ENCODE peak calls at places on chromosomes 7 and 10, in five cellular contexts. One of them, this sample, is unnamed.
A peak's percentile ranks its signal among the peaks of the same experiment; 100 is the strongest.

GRCh38 chr10:72275351-72276012 is 1.8 kb downstream of the DDIT4 start:
- DNase-seq in A549: no peak
- DNase-seq in tibial nerve: no peak
- DNase-seq in tibial artery: no peak
- DNase-seq in astrocyte of the cerebellum: no peak
- DNase-seq in this sample: no peak

GRCh38 chr10:35607475-35608316 is 2.6 kb downstream of the GJD4 start:
- DNase-seq in A549: no peak
- DNase-seq in tibial nerve: no peak
- DNase-seq in tibial artery: no peak
- DNase-seq in astrocyte of the cerebellum: no peak
- DNase-seq in this sample: no peak

GRCh38 chr7:12069757-12070156 is 141.3 kb upstream of the TMEM106B start:
- DNase-seq in A549: no peak
- DNase-seq in tibial nerve: no peak
- DNase-seq in tibial artery: no peak
- DNase-seq in astrocyte of the cerebellum: no peak
- DNase-seq in this sample: no peak

GRCh38 chr7:110767550-110768137 is 323.3 kb upstream of the LRRN3 start:
- DNase-seq in A549: no peak
- DNase-seq in tibial nerve: no peak
- DNase-seq in tibial artery: no peak
- DNase-seq in astrocyte of the cerebellum: no peak
- DNase-seq in this sample: no peak

GRCh38 chr7:89994483-89994882 is 159.8 kb upstream of the STEAP1 start:
- DNase-seq in A549: no peak
- DNase-seq in tibial nerve: no peak
- DNase-seq in tibial artery: no peak
- DNase-seq in astrocyte of the cerebellum: no peak
- DNase-seq in this sample: no peak

GRCh38 chr10:13987472-13987871 is 343.3 kb downstream of the FRMD4A start:
- DNase-seq in A549: no peak
- DNase-seq in tibial nerve: no peak
- DNase-seq in tibial artery: no peak
- DNase-seq in astrocyte of the cerebellum: peak; percentile 88
- DNase-seq in this sample: peak; percentile 29

GRCh38 chr7:33444501-33444900 is 315.1 kb downstream of the BBS9 start:
- DNase-seq in A549: no peak
- DNase-seq in tibial nerve: peak; percentile 89
- DNase-seq in tibial artery: peak; percentile 54
- DNase-seq in astrocyte of the cerebellum: no peak
- DNase-seq in this sample: no peak

GRCh38 chr7:142470336-142470830 is 212.5 kb upstream of the PRSS58 start:
- DNase-seq in A549: no peak
- DNase-seq in tibial nerve: no peak
- DNase-seq in tibial artery: no peak
- DNase-seq in astrocyte of the cerebellum: no peak
- DNase-seq in this sample: no peak

GRCh38 chr10:112783653-112784426 is 166.2 kb upstream of the TCF7L2 start:
- DNase-seq in A549: no peak
- DNase-seq in tibial nerve: no peak
- DNase-seq in tibial artery: no peak
- DNase-seq in astrocyte of the cerebellum: no peak
- DNase-seq in this sample: no peak

GRCh38 chr7:81659697-81660395 is 110.0 kb downstream of the HGF start:
- DNase-seq in A549: no peak
- DNase-seq in tibial nerve: no peak
- DNase-seq in tibial artery: no peak
- DNase-seq in astrocyte of the cerebellum: no peak
- DNase-seq in this sample: no peak

GRCh38 chr10:49741108-49741995 is 20.8 kb downstream of the OGDHL start:
- DNase-seq in A549: no peak
- DNase-seq in tibial nerve: no peak
- DNase-seq in tibial artery: no peak
- DNase-seq in astrocyte of the cerebellum: no peak
- DNase-seq in this sample: no peak

GRCh38 chr7:155192961-155193640 is 104.6 kb upstream of the INSIG1 start:
- DNase-seq in A549: no peak
- DNase-seq in tibial nerve: no peak
- DNase-seq in tibial artery: no peak
- DNase-seq in astrocyte of the cerebellum: no peak
- DNase-seq in this sample: no peak

GRCh38 chr7:128869138-128869943 is 6.7 kb downstream of the ATP6V1F start:
- DNase-seq in A549: no peak
- DNase-seq in tibial nerve: no peak
- DNase-seq in tibial artery: no peak
- DNase-seq in astrocyte of the cerebellum: no peak
- DNase-seq in this sample: no peak

GRCh38 chr7:130491841-130492518 is at the start of gene MEST:
- DNase-seq in A549: no peak
- DNase-seq in tibial nerve: no peak
- DNase-seq in tibial artery: no peak
- DNase-seq in astrocyte of the cerebellum: no peak
- DNase-seq in this sample: no peak

GRCh38 chr7:28629216-28629848 is 217.0 kb downstream of the CREB5 start:
- DNase-seq in A549: no peak
- DNase-seq in tibial nerve: no peak
- DNase-seq in tibial artery: no peak
- DNase-seq in astrocyte of the cerebellum: no peak
- DNase-seq in this sample: no peak

GRCh38 chr7:90988996-90989765 is 275.1 kb upstream of the FZD1 start:
- DNase-seq in A549: no peak
- DNase-seq in tibial nerve: no peak
- DNase-seq in tibial artery: no peak
- DNase-seq in astrocyte of the cerebellum: no peak
- DNase-seq in this sample: no peak

GRCh38 chr7:42175834-42176745 is 60.9 kb downstream of the GLI3 start:
- DNase-seq in A549: no peak
- DNase-seq in tibial nerve: no peak
- DNase-seq in tibial artery: no peak
- DNase-seq in astrocyte of the cerebellum: no peak
- DNase-seq in this sample: no peak

GRCh38 chr7:67713651-67714050 is 717.0 kb downstream of the TYW1 start:
- DNase-seq in A549: no peak
- DNase-seq in tibial nerve: no peak
- DNase-seq in tibial artery: no peak
- DNase-seq in astrocyte of the cerebellum: no peak
- DNase-seq in this sample: no peak

GRCh38 chr7:41628926-41629325 is 74.0 kb downstream of the INHBA start:
- DNase-seq in A549: no peak
- DNase-seq in tibial nerve: no peak
- DNase-seq in tibial artery: no peak
- DNase-seq in astrocyte of the cerebellum: no peak
- DNase-seq in this sample: no peak

GRCh38 chr7:122675621-122676020 is 23.3 kb downstream of the RNF133 start:
- DNase-seq in A549: no peak
- DNase-seq in tibial nerve: no peak
- DNase-seq in tibial artery: no peak
- DNase-seq in astrocyte of the cerebellum: no peak
- DNase-seq in this sample: no peak

GRCh38 chr7:66556177-66556548 is 72.5 kb upstream of the KCTD7 start:
- DNase-seq in A549: no peak
- DNase-seq in tibial nerve: no peak
- DNase-seq in tibial artery: no peak
- DNase-seq in astrocyte of the cerebellum: no peak
- DNase-seq in this sample: no peak
- TF ChIP-seq CTCF in A549: no peak
- TF ChIP-seq CTCF in tibial nerve: no peak
- TF ChIP-seq CTCF in tibial artery: no peak
- TF ChIP-seq CTCF in astrocyte of the cerebellum: no peak
- TF ChIP-seq CTCF in this sample: no peak

GRCh38 chr7:26191974-26192479 is 8.5 kb downstream of the HNRNPA2B1 start:
- DNase-seq in A549: no peak
- DNase-seq in tibial nerve: no peak
- DNase-seq in tibial artery: no peak
- DNase-seq in astrocyte of the cerebellum: no peak
- DNase-seq in this sample: no peak

GRCh38 chr7:26191233-26191973 is 9.1 kb downstream of the HNRNPA2B1 start:
- DNase-seq in A549: no peak
- DNase-seq in tibial nerve: no peak
- DNase-seq in tibial artery: no peak
- DNase-seq in astrocyte of the cerebellum: no peak
- DNase-seq in this sample: no peak

GRCh38 chr7:26195182-26195581 is 5.4 kb downstream of the HNRNPA2B1 start:
- DNase-seq in A549: no peak
- DNase-seq in tibial nerve: no peak
- DNase-seq in tibial artery: no peak
- DNase-seq in astrocyte of the cerebellum: no peak
- DNase-seq in this sample: no peak

GRCh38 chr7:26192485-26193087 is 8.0 kb downstream of the HNRNPA2B1 start:
- DNase-seq in A549: no peak
- DNase-seq in tibial nerve: no peak
- DNase-seq in tibial artery: no peak
- DNase-seq in astrocyte of the cerebellum: no peak
- DNase-seq in this sample: no peak

DNA sequence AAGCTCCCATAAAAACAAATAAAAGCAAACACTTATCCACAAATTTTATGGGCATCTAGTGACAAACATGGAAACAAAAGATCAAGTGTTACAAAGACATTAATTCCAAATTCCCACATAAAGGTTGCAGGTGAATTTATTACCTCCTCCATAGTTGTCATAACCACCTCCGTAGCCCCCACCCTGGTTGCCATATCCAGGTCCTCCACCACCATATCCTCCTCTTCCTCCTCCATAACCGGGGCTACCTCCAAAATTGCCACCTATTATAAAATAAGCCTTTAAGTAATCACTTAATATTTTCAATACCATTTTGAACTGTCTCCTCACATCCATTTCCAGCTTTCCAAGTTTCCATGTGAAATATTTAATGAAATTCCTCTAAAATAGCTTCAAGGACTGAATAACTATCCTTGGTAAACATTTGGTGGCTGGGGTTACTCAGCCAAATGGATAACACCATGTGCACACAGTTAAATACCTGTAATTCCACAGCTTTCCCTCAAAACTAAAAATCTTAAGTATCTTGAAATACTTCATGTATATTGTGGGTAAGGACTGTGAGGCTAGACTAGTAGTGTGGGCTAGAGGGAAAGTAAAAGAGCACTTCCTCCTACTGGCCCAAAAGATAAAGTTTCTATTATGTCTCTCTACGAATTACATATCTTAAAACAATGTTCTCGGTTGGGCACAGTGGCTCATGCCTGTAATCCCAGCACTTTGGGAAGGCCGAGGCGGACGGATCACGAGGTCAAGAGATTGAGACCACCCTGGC is 6.9 kb downstream of the HNRNPA2B1 start:
- DNase-seq in A549: no peak
- DNase-seq in tibial nerve: no peak
- DNase-seq in tibial artery: no peak
- DNase-seq in astrocyte of the cerebellum: no peak
- DNase-seq in this sample: no peak
- H3K4me3 ChIP-seq in A549: peak overlapping the region; percentile 89
- H3K4me3 ChIP-seq in tibial nerve: no peak overlapping the region
- H3K4me3 ChIP-seq in tibial artery: no peak overlapping the region
- H3K4me3 ChIP-seq in astrocyte of the cerebellum: no peak overlapping the region
- H3K4me3 ChIP-seq in this sample: no peak overlapping the region

GRCh38 chr10:129865413-129865812 is 98.7 kb downstream of the EBF3 start:
- DNase-seq in A549: no peak
- DNase-seq in tibial nerve: no peak
- DNase-seq in tibial artery: no peak
- DNase-seq in astrocyte of the cerebellum: no peak
- DNase-seq in this sample: no peak

GRCh38 chr10:129864082-129864481 is 100.0 kb downstream of the EBF3 start:
- DNase-seq in A549: no peak
- DNase-seq in tibial nerve: no peak
- DNase-seq in tibial artery: no peak
- DNase-seq in astrocyte of the cerebellum: no peak
- DNase-seq in this sample: no peak

GRCh38 chr10:129864601-129865126 is 99.4 kb downstream of the EBF3 start:
- DNase-seq in A549: no peak
- DNase-seq in tibial nerve: no peak
- DNase-seq in tibial artery: no peak
- DNase-seq in astrocyte of the cerebellum: no peak
- DNase-seq in this sample: no peak

GRCh38 chr10:129861776-129862530 is 102.1 kb downstream of the EBF3 start:
- DNase-seq in A549: no peak
- DNase-seq in tibial nerve: peak; percentile 36
- DNase-seq in tibial artery: no peak
- DNase-seq in astrocyte of the cerebellum: no peak
- DNase-seq in this sample: no peak

DNA sequence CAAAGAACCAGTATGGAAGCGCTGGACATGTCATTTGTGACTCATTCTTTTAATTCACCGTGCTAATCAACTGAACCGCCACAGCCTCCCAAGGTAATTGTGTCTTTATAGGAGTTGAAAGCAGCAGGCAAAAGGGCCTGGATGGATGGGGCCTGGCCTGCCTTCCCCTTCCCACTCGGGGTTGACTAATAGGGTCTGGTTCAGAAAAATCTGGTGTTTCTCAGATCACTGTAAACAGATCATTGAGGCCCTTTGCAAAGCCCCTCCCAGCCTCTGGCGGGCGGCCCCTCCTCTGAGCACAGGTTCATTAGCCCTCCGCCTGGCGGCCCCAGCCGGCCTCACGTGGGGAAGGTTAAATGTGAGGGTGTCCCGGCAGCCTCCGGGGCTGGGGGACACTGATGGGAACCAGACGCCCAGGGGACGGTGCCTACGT is 100.8 kb downstream of the EBF3 start:
- DNase-seq in A549: no peak
- DNase-seq in tibial nerve: no peak
- DNase-seq in tibial artery: no peak
- DNase-seq in astrocyte of the cerebellum: no peak
- DNase-seq in this sample: no peak
- TF ChIP-seq CTCF in A549: no peak
- TF ChIP-seq CTCF in tibial nerve: no peak
- TF ChIP-seq CTCF in tibial artery: no peak
- TF ChIP-seq CTCF in astrocyte of the cerebellum: no peak
- TF ChIP-seq CTCF in this sample: no peak

GRCh38 chr10:17669185-17669872 is 25.4 kb downstream of the STAM start:
- DNase-seq in A549: no peak
- DNase-seq in tibial nerve: no peak
- DNase-seq in tibial artery: no peak
- DNase-seq in astrocyte of the cerebellum: no peak
- DNase-seq in this sample: no peak

GRCh38 chr10:17662193-17663138 is 18.5 kb downstream of the STAM start:
- DNase-seq in A549: no peak
- DNase-seq in tibial nerve: no peak
- DNase-seq in tibial artery: no peak
- DNase-seq in astrocyte of the cerebellum: no peak
- DNase-seq in this sample: no peak

GRCh38 chr10:17663450-17663849 is 19.5 kb downstream of the STAM start:
- DNase-seq in A549: no peak
- DNase-seq in tibial nerve: no peak
- DNase-seq in tibial artery: no peak
- DNase-seq in astrocyte of the cerebellum: no peak
- DNase-seq in this sample: no peak

GRCh38 chr10:17668435-17669184 is 24.7 kb downstream of the STAM start:
- DNase-seq in A549: no peak
- DNase-seq in tibial nerve: no peak
- DNase-seq in tibial artery: no peak
- DNase-seq in astrocyte of the cerebellum: no peak
- DNase-seq in this sample: no peak

DNA sequence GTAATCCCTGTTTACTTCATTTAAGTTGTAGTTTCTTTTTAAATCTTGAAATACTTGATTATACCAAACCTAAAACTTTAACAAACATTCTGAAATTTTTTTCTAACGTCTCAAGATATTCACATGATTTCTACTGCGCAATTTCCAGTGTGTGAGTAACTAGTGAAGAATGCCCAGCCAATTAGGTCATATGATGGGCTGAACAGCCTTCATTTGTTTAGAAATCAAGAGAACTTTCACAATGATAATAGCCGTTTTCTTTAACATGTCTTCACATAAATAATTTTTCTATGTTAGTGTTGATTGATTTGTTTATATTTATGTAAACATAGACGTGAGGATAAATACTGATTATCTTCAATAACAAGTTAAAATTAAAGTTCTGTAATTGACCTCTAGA is 21.8 kb downstream of the STAM start:
- DNase-seq in A549: no peak
- DNase-seq in tibial nerve: peak; percentile 72
- DNase-seq in tibial artery: peak; percentile 38
- DNase-seq in astrocyte of the cerebellum: peak; percentile 89
- DNase-seq in this sample: peak; percentile 78
- H3K4me3 ChIP-seq in A549: no peak overlapping the region
- H3K4me3 ChIP-seq in tibial nerve: peak overlapping the region; percentile 2
- H3K4me3 ChIP-seq in tibial artery: no peak overlapping the region
- H3K4me3 ChIP-seq in astrocyte of the cerebellum: no peak overlapping the region
- H3K4me3 ChIP-seq in this sample: no peak overlapping the region